ENCODE peak calls at places on chromosomes 7 and 10, in seven cellular contexts. Y, I, G, P, X, J and Z are unnamed samples.

GRCh38 chr7:27210441-27211083 is 10.7 kb upstream of the HOXA13 start:
- DNase-seq in Y (no peak), J (no peak), P (no peak), X (peak; percentile 32), I (peak; percentile 38), G (no peak), Z (peak; percentile 82)

GRCh38 chr7:27911920-27912319 is 172.0 kb downstream of the TAX1BP1 start:
- DNase-seq in I (no peak), P (no peak), Y (no peak), G (no peak), X (no peak), J (no peak), Z (no peak)

GRCh38 chr7:7918736-7919448 is 49.7 kb upstream of the GLCCI1 start:
- DNase-seq in X (peak; percentile 20), Y (no peak), J (no peak), P (no peak), G (no peak), I (no peak), Z (no peak)

GRCh38 chr7:88344956-88345832 is 38.5 kb upstream of the STEAP4 start:
- DNase-seq in J (peak; percentile 25), G (peak; percentile 23), Y (no peak), P (peak; percentile 41), X (no peak), I (no peak), Z (peak; percentile 51)

GRCh38 chr10:69348824-69349541 is 67.7 kb downstream of the TACR2 start:
- DNase-seq in Y (peak; percentile 85), P (no peak), I (peak; percentile 64), X (peak; percentile 94), J (peak; percentile 74), G (no peak), Z (no peak)

GRCh38 chr10:11898372-11899066 is 75.4 kb downstream of the PROSER2 start:
- DNase-seq in P (peak; percentile 78), Y (no peak), X (peak; percentile 30), J (no peak), I (no peak), G (peak; percentile 69), Z (no peak)

GRCh38 chr7:23530355-23530754 is 1.4 kb downstream of the TRA2A start:
- DNase-seq in P (no peak), G (no peak), X (peak; percentile 31), Y (no peak), I (no peak), J (peak; percentile 48), Z (no peak)

GRCh38 chr10:97037365-97038361 is 148.1 kb downstream of the SLIT1 start:
- DNase-seq in G (peak; percentile 89), P (peak; percentile 81), I (peak; percentile 83), X (peak; percentile 71), J (peak; percentile 82), Y (peak; percentile 83), Z (peak; percentile 91)

GRCh38 chr10:1169981-1170866 is 114.0 kb downstream of the WDR37 start:
- DNase-seq in G (no peak), J (no peak), P (no peak), X (no peak), I (no peak), Y (no peak), Z (peak; percentile 15)

GRCh38 chr7:135708041-135708440 is 19.9 kb downstream of the SLC13A4 start:
- DNase-seq in J (no peak), I (no peak), X (no peak), Y (no peak), G (no peak), P (no peak), Z (no peak)

GRCh38 chr10:33084388-33084896 is 126.4 kb upstream of the ITGB1 start:
- DNase-seq in X (no peak), Y (no peak), P (no peak), J (no peak), G (no peak), I (no peak), Z (no peak)

GRCh38 chr7:1065263-1066260 is 21.2 kb downstream of the GPR146 start:
- DNase-seq in Y (peak; percentile 86), J (peak; percentile 65), G (no peak), X (peak; percentile 58), I (peak; percentile 88), P (peak; percentile 91), Z (peak; percentile 89)

GRCh38 chr7:34837826-34838225 is 179.8 kb downstream of the NPSR1 start:
- DNase-seq in I (no peak), P (no peak), J (no peak), Y (no peak), X (no peak), G (no peak), Z (no peak)

GRCh38 chr10:44752451-44753441 is 158.4 kb upstream of the TMEM72 start:
- DNase-seq in I (no peak), X (peak; percentile 95), P (no peak), J (peak; percentile 80), G (no peak), Y (no peak), Z (no peak)

GRCh38 chr10:35136263-35136815 is 9.7 kb downstream of the CREM start:
- DNase-seq in P (no peak), G (no peak), J (no peak), X (no peak), Y (no peak), I (no peak), Z (no peak)

GRCh38 chr10:17452060-17452894 is 2.1 kb downstream of the ST8SIA6 start:
- DNase-seq in I (no peak), Y (no peak), J (no peak), X (no peak), P (no peak), G (no peak), Z (no peak)

GRCh38 chr7:73887762-73888161 is 26.8 kb downstream of the TMEM270 start:
- DNase-seq in P (no peak), J (no peak), X (no peak), I (no peak), Y (no peak), G (no peak), Z (no peak)

GRCh38 chr10:113228570-113228969 is 278.5 kb downstream of the TCF7L2 start:
- DNase-seq in I (no peak), P (no peak), X (peak; percentile 27), J (no peak), Y (no peak), G (no peak), Z (no peak)

GRCh38 chr10:84256510-84257342 is 11.9 kb downstream of the RGR start:
- DNase-seq in G (peak; percentile 46), Y (no peak), I (no peak), X (peak; percentile 51), P (peak; percentile 47), J (peak; percentile 46), Z (peak; percentile 61)

GRCh38 chr7:93279541-93279940 is 47.4 kb downstream of the VPS50 start:
- DNase-seq in P (no peak), X (peak; percentile 5), Y (no peak), I (no peak), G (no peak), J (peak; percentile 85), Z (no peak)

GRCh38 chr7:92782236-92782635 is 54.1 kb downstream of the CDK6 start:
- DNase-seq in P (no peak), J (no peak), X (no peak), G (no peak), Y (no peak), I (no peak), Z (no peak)

GRCh38 chr7:91164948-91165845 is 99.0 kb upstream of the FZD1 start:
- DNase-seq in I (no peak), G (no peak), X (peak; percentile 88), Y (no peak), P (no peak), J (no peak), Z (no peak)

GRCh38 chr7:17043012-17043877 is 161.5 kb upstream of the AGR3 start:
- DNase-seq in P (no peak), I (no peak), Y (no peak), X (peak; percentile 50), J (peak; percentile 56), G (no peak), Z (no peak)

GRCh38 chr10:6491841-6492609 is 88.1 kb downstream of the PRKCQ start:
- DNase-seq in X (no peak), G (no peak), P (no peak), J (no peak), Y (no peak), I (no peak), Z (no peak)

GRCh38 chr7:17058568-17058967 is 176.8 kb upstream of the AGR3 start:
- DNase-seq in J (peak; percentile 70), I (no peak), X (peak; percentile 55), Y (no peak), P (no peak), G (no peak), Z (no peak)

GRCh38 chr7:90192876-90193765 is 18.4 kb upstream of the STEAP2 start:
- DNase-seq in Y (no peak), P (no peak), J (peak; percentile 87), X (peak; percentile 2), I (no peak), G (no peak), Z (no peak)

GRCh38 chr7:28065721-28066285 is 114.8 kb downstream of the JAZF1 start:
- DNase-seq in I (peak; percentile 32), P (no peak), G (no peak), J (no peak), Y (no peak), X (no peak), Z (no peak)

GRCh38 chr10:21517134-21517982 is 8.1 kb downstream of the SKIDA1 start:
- DNase-seq in G (no peak), X (peak; percentile 59), I (peak; percentile 75), P (peak; percentile 38), Y (peak; percentile 76), J (peak; percentile 53), Z (no peak)
- TF ChIP-seq POLR2A in G (no peak), X (no peak), I (no peak), P (no peak), Y (no peak), J (no peak), Z (no peak)

DNA sequence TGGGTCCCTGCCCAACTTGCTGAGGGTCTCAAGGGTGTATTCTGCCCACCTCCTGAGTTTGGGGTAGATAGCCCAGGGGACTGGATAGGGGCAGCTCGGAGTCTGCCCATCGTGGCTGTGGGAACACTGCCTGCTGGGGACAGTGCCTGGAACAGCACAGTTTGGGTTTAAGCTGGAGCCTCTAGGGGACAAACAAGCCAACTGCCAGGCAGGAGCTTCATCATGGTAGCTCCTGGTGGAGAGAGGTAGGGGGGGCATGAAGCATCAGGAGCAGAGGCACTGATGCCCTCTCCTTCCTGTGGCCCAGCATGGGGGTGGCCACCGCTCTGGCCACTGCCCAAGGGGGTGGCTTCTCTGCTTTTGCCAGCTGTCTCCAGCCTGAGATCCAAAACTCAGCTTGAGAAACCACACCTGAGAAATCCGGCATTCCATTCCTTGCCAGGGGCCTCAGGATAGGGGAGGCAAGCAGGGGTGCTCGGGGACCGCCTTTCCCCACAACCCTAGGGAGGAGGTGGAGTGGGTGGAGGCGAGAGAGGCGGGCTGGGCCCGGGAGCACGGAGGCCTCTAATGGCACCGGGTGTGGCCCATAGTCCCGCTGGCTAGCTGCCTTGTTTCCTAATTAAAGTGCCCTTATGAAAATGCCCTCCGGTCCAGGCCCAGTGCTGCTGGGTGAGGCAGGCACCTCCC is 47.6 kb downstream of the UNC5B start:
- DNase-seq in J (no peak), Y (no peak), P (peak; percentile 41), G (no peak), X (no peak), I (peak; percentile 35), Z (no peak)
- H3K27ac ChIP-seq in J (no peak overlapping the region), Y (no peak overlapping the region), P (peak overlapping the region; percentile 8), G (peak overlapping the region; percentile 71), X (peak overlapping the region; percentile 77), I (peak overlapping the region; percentile 67), Z (no peak overlapping the region)

GRCh38 chr7:157561523-157561785 is 224.7 kb downstream of the DNAJB6 start:
- DNase-seq in I (no peak), Y (no peak), X (no peak), J (no peak), G (no peak), P (no peak), Z (no peak)
- TF ChIP-seq POLR2A in I (no peak), Y (no peak), X (no peak), J (no peak), G (no peak), P (no peak), Z (no peak)

GRCh38 chr7:30445770-30446169 is 32.8 kb downstream of the NOD1 start:
- DNase-seq in G (no peak), Y (peak; percentile 82), P (peak; percentile 65), I (peak; percentile 83), X (peak; percentile 66), J (no peak), Z (peak; percentile 95)
- H3K27ac ChIP-seq in G (no peak overlapping the region), Y (no peak overlapping the region), P (no peak overlapping the region), I (no peak overlapping the region), X (no peak overlapping the region), J (no peak overlapping the region), Z (no peak overlapping the region)